ENCODE peak calls at places on chromosomes 16 and 17, in ten cellular contexts. R is fibroblast of pulmonary artery; J is adrenal gland; C is astrocyte of the spinal cord; L is activated CD8-positive, alpha-beta T cell treated with anti-CD3 and anti-CD28 coated beads for 36 hours; V is RWPE1; T is chondrocyte; I is neural progenitor cell; D is Peyer's patch; N is CD8-positive, alpha-beta T cell. E is an unnamed sample.

GRCh38 chr16:82460761-82461160 is 166.0 kb upstream of the CDH13 start:
- DNase-seq in R (no peak), J (no peak), C (no peak), L (no peak), V (no peak), T (no peak), I (peak), D (no peak), N (no peak), E (no peak)

GRCh38 chr17:82892869-82893565 is 53.2 kb upstream of the ZNF750 start:
- DNase-seq in R (no peak), J (no peak), C (no peak), L (peak), V (no peak), T (peak), I (no peak), D (peak), N (peak), E (no peak)

GRCh38 chr16:87626905-87627304 is 24.6 kb downstream of the JPH3 start:
- DNase-seq in R (no peak), J (no peak), C (no peak), L (no peak), V (no peak), T (no peak), I (no peak), D (no peak), N (no peak), E (no peak)

GRCh38 chr16:57889960-57890751 is 80.8 kb downstream of the CNGB1 start:
- DNase-seq in R (peak), J (peak), C (no peak), L (no peak), V (no peak), T (no peak), I (no peak), D (no peak), N (no peak), E (no peak)

GRCh38 chr17:37729905-37730304 is 15.0 kb downstream of the HNF1B start:
- DNase-seq in R (no peak), J (no peak), C (no peak), L (no peak), V (no peak), T (no peak), I (peak), D (no peak), N (no peak), E (no peak)

GRCh38 chr17:57984936-57985674 is 2.9 kb downstream of the VEZF1 start:
- DNase-seq in R (no peak), J (no peak), C (no peak), L (no peak), V (no peak), T (no peak), I (no peak), D (no peak), N (no peak), E (no peak)

GRCh38 chr17:16338391-16338790 is 14.9 kb downstream of the CENPV start:
- DNase-seq in R (no peak), J (no peak), C (no peak), L (no peak), V (no peak), T (peak), I (no peak), D (no peak), N (no peak), E (no peak)

GRCh38 chr16:25707982-25708583 is 16.3 kb downstream of the HS3ST4 start:
- DNase-seq in R (peak), J (peak), C (no peak), L (peak), V (no peak), T (no peak), I (peak), D (peak), N (no peak), E (no peak)

GRCh38 chr17:32971171-32971570 is 20.5 kb upstream of the SPACA3 start:
- DNase-seq in R (peak), J (no peak), C (peak), L (peak), V (no peak), T (no peak), I (no peak), D (no peak), N (no peak), E (no peak)

GRCh38 chr16:53433930-53434435 is 288 bp upstream of the RBL2 start:
- DNase-seq in R (peak), J (no peak), C (no peak), L (peak), V (peak), T (no peak), I (no peak), D (no peak), N (peak), E (no peak)

GRCh38 chr17:77856551-77857305 is 101.8 kb upstream of the TNRC6C start:
- DNase-seq in R (no peak), J (no peak), C (no peak), L (no peak), V (no peak), T (peak), I (no peak), D (no peak), N (peak), E (no peak)

GRCh38 chr16:27449434-27450188 is 47.6 kb downstream of the IL21R start:
- DNase-seq in R (no peak), J (no peak), C (no peak), L (peak), V (no peak), T (no peak), I (no peak), D (peak), N (peak), E (peak)

GRCh38 chr16:51592013-51592501 is 441.0 kb upstream of the SALL1 start:
- DNase-seq in R (no peak), J (no peak), C (no peak), L (no peak), V (no peak), T (no peak), I (peak), D (no peak), N (no peak), E (no peak)

GRCh38 chr17:76737676-76738467 is at the start of gene MFSD11:
- DNase-seq in R (peak), J (peak), C (peak), L (peak), V (peak), T (peak), I (peak), D (peak), N (peak), E (peak)

GRCh38 chr17:75325827-75326586 is 36.8 kb upstream of the SLC25A19 start:
- DNase-seq in R (peak), J (no peak), C (peak), L (no peak), V (no peak), T (no peak), I (no peak), D (no peak), N (no peak), E (no peak)

GRCh38 chr16:20792216-20792615 is 14.1 kb downstream of the ERI2 start:
- DNase-seq in R (no peak), J (no peak), C (no peak), L (no peak), V (no peak), T (no peak), I (no peak), D (no peak), N (no peak), E (no peak)

GRCh38 chr17:7263071-7263800 is 958 bp upstream of the CLDN7 start:
- DNase-seq in R (no peak), J (no peak), C (no peak), L (peak), V (peak), T (no peak), I (peak), D (peak), N (no peak), E (no peak)

GRCh38 chr17:70563301-70563820 is 394.0 kb downstream of the KCNJ2 start:
- DNase-seq in R (no peak), J (no peak), C (peak), L (no peak), V (no peak), T (no peak), I (no peak), D (no peak), N (no peak), E (no peak)

GRCh38 chr17:30454635-30455034 is 22.6 kb upstream of the GOSR1 start:
- DNase-seq in R (no peak), J (no peak), C (no peak), L (no peak), V (no peak), T (no peak), I (no peak), D (no peak), N (no peak), E (no peak)

GRCh38 chr16:3945751-3946603 is 65.5 kb upstream of the CREBBP start:
- DNase-seq in R (peak), J (peak), C (peak), L (no peak), V (peak), T (peak), I (no peak), D (no peak), N (no peak), E (no peak)

GRCh38 chr17:2693561-2694380 is 17.8 kb downstream of the CLUH start:
- DNase-seq in R (no peak), J (no peak), C (no peak), L (no peak), V (no peak), T (peak), I (no peak), D (peak), N (no peak), E (no peak)

GRCh38 chr17:17999364-18000007 is 26.8 kb downstream of the DRC3 start:
- DNase-seq in R (no peak), J (no peak), C (no peak), L (no peak), V (no peak), T (no peak), I (no peak), D (no peak), N (no peak), E (no peak)

GRCh38 chr17:77693776-77694175 is 264.7 kb upstream of the TNRC6C start:
- DNase-seq in R (no peak), J (no peak), C (no peak), L (no peak), V (no peak), T (peak), I (no peak), D (no peak), N (no peak), E (no peak)

GRCh38 chr17:70138309-70138865 is 30.9 kb upstream of the KCNJ2 start:
- DNase-seq in R (peak), J (no peak), C (no peak), L (no peak), V (no peak), T (no peak), I (no peak), D (no peak), N (no peak), E (no peak)

GRCh38 chr17:72390675-72391501 is 270.1 kb downstream of the SOX9 start:
- DNase-seq in R (peak), J (no peak), C (peak), L (no peak), V (peak), T (no peak), I (no peak), D (no peak), N (no peak), E (no peak)

DNA sequence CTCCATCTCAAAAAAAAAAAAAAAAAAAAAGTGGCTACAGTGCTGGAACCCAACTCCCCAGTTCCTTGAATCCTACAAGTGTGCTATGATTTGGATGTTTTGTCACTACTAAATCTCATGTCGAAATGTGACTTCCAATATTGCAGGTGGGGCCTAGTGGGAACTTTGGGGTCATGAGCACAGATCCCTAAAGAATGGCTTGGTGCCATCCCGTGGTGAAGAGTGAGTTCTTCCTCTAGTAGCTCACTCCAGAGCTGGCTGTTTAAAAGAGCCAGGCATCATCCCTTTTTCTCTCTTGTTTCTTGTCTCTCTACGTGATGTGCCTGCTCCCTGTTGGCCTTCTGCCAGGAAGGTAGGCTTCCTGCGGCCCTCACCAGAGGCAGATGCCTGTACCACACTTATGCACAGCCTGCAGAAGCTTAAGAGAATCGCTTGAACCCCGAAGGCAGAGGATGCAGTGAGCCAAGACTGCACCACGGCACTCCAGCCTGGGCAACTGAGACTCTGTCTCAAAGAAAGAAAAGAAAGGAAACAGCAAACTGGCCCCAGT is 3.0 kb downstream of the MT1E start:
- DNase-seq in R (no peak), J (no peak), C (no peak), L (no peak), V (no peak), T (no peak), I (no peak), D (no peak), N (no peak), E (no peak)
- TF ChIP-seq CTCF in R (no peak), J (no peak), C (no peak), L (no peak), V (no peak), T (peak), I (no peak), D (no peak), N (no peak), E (no peak)

GRCh38 chr17:48770954-48771353 is 42.4 kb upstream of the HOXB13 start:
- DNase-seq in R (no peak), J (no peak), C (no peak), L (no peak), V (no peak), T (no peak), I (no peak), D (no peak), N (no peak), E (no peak)

GRCh38 chr17:48773245-48773644 is 43.8 kb downstream of the TTLL6 start:
- DNase-seq in R (no peak), J (no peak), C (no peak), L (no peak), V (no peak), T (no peak), I (no peak), D (no peak), N (no peak), E (no peak)

GRCh38 chr17:48767263-48767774 is 38.8 kb upstream of the HOXB13 start:
- DNase-seq in R (no peak), J (no peak), C (no peak), L (no peak), V (no peak), T (no peak), I (no peak), D (no peak), N (no peak), E (no peak)
- TF ChIP-seq CTCF in R (no peak), J (no peak), C (no peak), L (no peak), V (no peak), T (no peak), I (no peak), D (no peak), N (no peak), E (no peak)

GRCh38 chr17:61361084-61361483 is 38.6 kb upstream of the TBX2 start:
- DNase-seq in R (peak), J (no peak), C (peak), L (no peak), V (peak), T (no peak), I (no peak), D (no peak), N (no peak), E (no peak)
- TF ChIP-seq CTCF in R (no peak), J (no peak), C (no peak), L (no peak), V (no peak), T (no peak), I (no peak), D (no peak), N (no peak), E (no peak)

DNA sequence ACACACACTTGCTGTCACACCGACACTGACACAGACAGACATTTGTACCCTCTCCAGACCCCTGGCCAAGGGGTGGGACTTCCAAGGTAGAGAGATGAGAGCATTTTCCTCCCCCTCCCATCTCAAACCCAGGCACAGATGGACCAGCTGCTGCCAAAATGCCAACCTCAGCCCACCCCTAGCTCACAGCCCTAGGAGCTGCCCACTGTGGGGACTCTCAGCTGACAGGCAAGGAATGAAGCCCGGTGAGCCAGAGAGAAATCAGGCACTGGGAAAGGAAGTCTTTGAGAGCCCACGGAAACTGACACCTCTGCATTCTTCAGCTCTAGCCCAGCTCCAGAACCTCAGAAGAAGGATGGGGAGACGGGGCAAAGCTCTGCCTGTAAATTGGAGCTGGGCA is 2.8 kb downstream of the ETV4 start:
- DNase-seq in R (no peak), J (no peak), C (no peak), L (no peak), V (no peak), T (no peak), I (peak), D (no peak), N (no peak), E (no peak)
- TF ChIP-seq CTCF in R (no peak), J (no peak), C (no peak), L (no peak), V (no peak), T (no peak), I (no peak), D (no peak), N (no peak), E (no peak)

E was measured in activated B cell treated with CpG ODN at 0.5 μM for 24 hours.